ENCODE peak calls at places on chromosomes 5 and 9, in six cellular contexts. W, A, Q, H, X and P are unnamed samples.
A peak's percentile ranks its signal among the peaks of the same experiment; 100 is the strongest.

GRCh38 chr9:82891321-82891720 is 171.6 kb downstream of the RASEF start:
- DNase-seq in W (no peak), X (no peak), Q (no peak), H (no peak), A (no peak), P (no peak)

GRCh38 chr5:14967166-14967565 is 95.6 kb upstream of the ANKH start:
- DNase-seq in X (no peak), H (no peak), W (no peak), A (no peak), Q (no peak), P (no peak)

GRCh38 chr9:131178382-131178781 is 53.0 kb downstream of the NUP214 start:
- DNase-seq in H (peak; percentile 83), X (peak; percentile 71), A (peak; percentile 74), Q (peak; percentile 80), W (no peak), P (no peak)

GRCh38 chr9:4934976-4935672 is 49.9 kb upstream of the JAK2 start:
- DNase-seq in A (no peak), H (no peak), Q (no peak), W (no peak), X (no peak), P (no peak)

GRCh38 chr9:134208310-134208841 is 44.0 kb upstream of the RNU6ATAC start:
- DNase-seq in X (peak; percentile 82), W (peak; percentile 66), Q (no peak), A (peak; percentile 91), H (peak; percentile 10), P (peak; percentile 46)

GRCh38 chr9:121187681-121188305 is 13.9 kb downstream of the RAB14 start:
- DNase-seq in Q (no peak), X (no peak), H (no peak), A (no peak), W (no peak), P (no peak)

GRCh38 chr5:157659886-157660660 is 7.8 kb upstream of the SOX30 start:
- DNase-seq in A (no peak), Q (no peak), W (no peak), H (no peak), X (no peak), P (no peak)

GRCh38 chr5:157109744-157110143 is 900 bp upstream of the HAVCR2 start:
- DNase-seq in A (no peak), W (no peak), Q (peak; percentile 80), X (no peak), H (no peak), P (no peak)

GRCh38 chr5:134130239-134130945 is 15.9 kb downstream of the TCF7 start:
- DNase-seq in Q (no peak), H (no peak), W (no peak), X (no peak), A (no peak), P (no peak)

GRCh38 chr5:134127988-134128647 is 13.6 kb downstream of the TCF7 start:
- DNase-seq in W (no peak), X (no peak), Q (no peak), A (no peak), H (no peak), P (no peak)

GRCh38 chr5:134129411-134130238 is 15.1 kb downstream of the TCF7 start:
- DNase-seq in W (no peak), Q (no peak), H (peak; percentile 53), X (no peak), A (no peak), P (no peak)

GRCh38 chr5:134127376-134127861 is 12.9 kb downstream of the TCF7 start:
- DNase-seq in X (peak; percentile 60), A (peak; percentile 76), H (no peak), W (no peak), Q (peak; percentile 36), P (no peak)

DNA sequence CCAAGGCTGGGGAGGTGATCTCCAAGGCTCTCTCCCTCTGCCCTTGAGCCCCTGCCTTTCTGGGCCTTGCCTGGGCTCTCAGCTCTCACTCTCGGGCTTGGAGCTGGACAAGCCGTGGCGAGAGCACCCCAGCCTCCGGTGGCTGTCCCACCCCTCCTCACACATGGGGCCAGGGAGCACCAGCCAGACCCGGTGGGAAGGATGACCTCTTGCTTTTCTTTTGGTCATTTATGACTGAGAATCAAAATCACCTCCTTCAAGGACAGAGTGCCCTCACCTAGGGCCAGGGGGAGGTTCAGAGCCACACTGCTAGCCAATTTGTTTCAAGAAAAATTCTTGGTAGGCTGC is 14.1 kb downstream of the TCF7 start:
- DNase-seq in H (no peak), X (no peak), W (no peak), A (no peak), Q (no peak), P (no peak)
- H3K4me1 ChIP-seq in H (peaks cover 31% of the 10 kb centered on the region), X (peaks cover 66% of the 10 kb centered on the region), W (peaks cover 27% of the 10 kb centered on the region), A (peaks cover 28% of the 10 kb centered on the region), Q (peaks cover 19% of the 10 kb centered on the region), P (peaks cover 10% of the 10 kb centered on the region)

GRCh38 chr5:77777281-77777892 is 1.2 kb upstream of the TBCA start:
- DNase-seq in H (no peak), A (no peak), Q (no peak), X (no peak), W (no peak), P (no peak)

GRCh38 chr5:77776606-77777206 is 567 bp upstream of the TBCA start:
- DNase-seq in A (no peak), W (no peak), Q (no peak), X (no peak), H (no peak), P (no peak)

GRCh38 chr5:77774981-77775772 is 962 bp downstream of the TBCA start:
- DNase-seq in A (no peak), X (no peak), H (no peak), Q (peak; percentile 35), W (no peak), P (no peak)

GRCh38 chr5:77777911-77778310 is 1.8 kb upstream of the TBCA start:
- DNase-seq in X (no peak), Q (no peak), A (no peak), W (no peak), H (no peak), P (no peak)

DNA sequence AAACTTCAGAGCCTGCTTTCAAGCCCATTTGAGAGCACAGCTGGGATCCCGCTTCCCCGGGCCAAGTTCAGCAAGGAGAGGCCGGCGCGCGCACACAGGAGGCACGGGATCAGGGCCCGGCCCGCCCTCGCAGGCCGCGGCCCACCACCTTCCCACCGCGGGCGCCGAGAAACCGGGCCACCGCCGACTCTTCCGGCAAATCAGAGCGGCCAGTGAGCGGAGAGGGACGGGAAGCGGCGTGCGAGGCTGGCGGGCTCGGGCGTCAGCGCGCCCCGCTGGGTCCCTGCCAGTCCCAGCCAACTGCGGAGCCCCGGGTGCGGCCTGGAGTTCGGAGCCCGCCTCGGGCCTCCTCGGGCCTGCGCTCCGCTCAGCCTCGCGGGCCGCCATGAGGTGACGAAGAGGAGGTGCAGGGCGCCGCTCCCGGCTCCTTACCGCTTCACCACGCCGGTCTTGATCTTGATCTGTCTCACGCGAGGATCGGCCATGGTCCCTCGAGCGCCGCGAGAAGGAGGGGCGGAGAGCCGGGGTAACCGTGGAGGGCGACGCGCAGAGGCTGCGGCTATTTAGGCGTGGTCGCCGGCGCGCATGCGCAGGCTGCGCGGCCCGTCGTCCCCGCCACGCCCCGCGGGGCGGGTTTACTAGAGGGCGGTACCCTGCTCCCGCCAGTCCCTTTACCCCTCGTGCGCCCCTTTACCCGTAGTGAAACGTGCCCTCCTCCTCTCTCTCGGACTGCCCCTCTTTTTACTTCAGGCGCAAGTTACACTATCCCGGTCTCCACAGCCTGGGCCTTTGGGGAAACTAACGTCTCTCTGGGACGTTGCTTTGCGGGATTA is at the start of gene TBCA:
- DNase-seq in H (peak; percentile 94), Q (peak; percentile 94), W (peak; percentile 73), X (peak; percentile 91), A (peak; percentile 92), P (peak; percentile 43)
- TF ChIP-seq CTCF in H (peak; percentile 27), Q (peak; percentile 47), W (peak; percentile 4), X (peak; percentile 35), A (peak; percentile 35), P (peak; percentile 37)

GRCh38 chr9:137973829-137974416 is 96.3 kb downstream of the CACNA1B start:
- DNase-seq in Q (no peak), W (no peak), A (no peak), H (no peak), X (no peak), P (no peak)

GRCh38 chr9:137970686-137971476 is 93.3 kb downstream of the CACNA1B start:
- DNase-seq in Q (no peak), X (no peak), A (no peak), H (peak; percentile 77), W (no peak), P (peak; percentile 53)

GRCh38 chr9:137972988-137973470 is 95.4 kb downstream of the CACNA1B start:
- DNase-seq in W (no peak), X (no peak), A (no peak), H (peak; percentile 12), Q (no peak), P (peak; percentile 19)

GRCh38 chr9:137971477-137972138 is 94.0 kb downstream of the CACNA1B start:
- DNase-seq in X (no peak), H (peak; percentile 8), W (no peak), Q (no peak), A (peak; percentile 9), P (peak; percentile 56)

GRCh38 chr9:137972355-137972987 is 94.9 kb downstream of the CACNA1B start:
- DNase-seq in A (peak; percentile 9), X (no peak), H (peak; percentile 8), W (no peak), Q (no peak), P (no peak)
- H3K4me1 ChIP-seq in A (no peaks in the 10 kb centered on the region), X (no peaks in the 10 kb centered on the region), H (no peaks in the 10 kb centered on the region), W (no peaks in the 10 kb centered on the region), Q (no peaks in the 10 kb centered on the region), P (no peaks in the 10 kb centered on the region)

DNA sequence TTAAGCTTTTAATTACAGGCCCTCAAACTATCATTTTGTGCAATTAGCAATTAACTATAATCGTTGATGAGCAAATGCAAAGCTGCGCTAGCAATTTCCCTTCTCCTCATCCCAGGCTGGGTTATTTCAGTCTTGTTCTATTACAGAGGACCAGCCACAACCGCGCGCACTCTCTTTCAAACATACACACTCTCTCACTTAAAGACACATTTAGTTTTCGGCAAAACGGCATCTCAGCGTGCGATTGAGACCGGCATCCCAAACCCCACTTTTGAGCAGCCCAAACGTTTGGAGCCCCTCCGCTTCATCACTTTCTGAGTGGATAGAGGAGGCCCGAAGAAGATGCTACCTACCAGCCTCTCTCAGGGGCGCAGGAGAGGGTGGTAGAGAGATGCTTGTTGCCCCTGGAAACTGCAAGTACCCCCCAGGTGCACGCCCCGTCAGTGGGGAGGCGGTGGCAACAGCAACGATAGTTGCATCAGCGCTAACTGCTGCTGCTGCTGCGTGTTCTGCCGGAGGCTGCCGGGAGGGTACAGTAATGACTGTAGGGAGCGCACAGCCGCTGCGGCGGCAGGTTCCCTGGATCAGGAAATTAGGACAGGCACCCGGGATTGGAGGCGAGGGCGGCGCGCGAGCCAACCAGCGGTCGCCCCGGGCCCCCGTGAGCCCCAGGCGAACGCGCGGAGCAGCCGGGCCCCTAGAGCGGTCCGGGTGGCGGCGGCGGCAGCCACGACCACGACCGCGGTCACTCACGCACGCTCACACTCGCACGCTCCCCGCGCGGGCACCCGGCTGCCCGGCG is 510 bp upstream of the VLDLR start:
- DNase-seq in X (peak; percentile 78), A (peak; percentile 90), W (peak; percentile 41), H (peak; percentile 88), Q (no peak), P (peak; percentile 90)
- TF ChIP-seq CTCF in X (peak; percentile 44), A (peak; percentile 40), W (no peak), H (no peak), Q (no peak), P (no peak)

DNA sequence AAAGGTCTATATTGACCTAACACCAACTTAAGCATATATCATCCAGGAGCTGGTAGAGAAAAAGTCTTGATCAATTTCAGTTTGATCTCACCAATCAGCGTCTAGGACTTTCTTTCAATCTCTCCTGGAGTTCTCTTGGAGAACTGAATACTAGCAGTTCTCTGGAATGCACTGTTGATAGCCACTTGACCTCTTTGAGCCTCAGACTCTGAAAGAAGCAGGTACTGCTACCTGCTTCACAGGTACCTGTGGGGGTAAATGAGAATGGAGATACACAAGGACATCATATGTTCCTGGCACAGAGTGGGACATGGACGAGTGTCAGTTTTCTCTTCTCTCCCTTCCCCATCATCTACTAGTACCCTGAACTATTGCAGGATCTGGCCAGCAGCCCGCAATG is 16.0 kb downstream of the CMYA5 start:
- DNase-seq in Q (no peak), W (no peak), A (no peak), X (no peak), H (no peak), P (no peak)
- H3K4me1 ChIP-seq in Q (no peaks in the 10 kb centered on the region), W (peaks cover 22% of the 10 kb centered on the region), A (no peaks in the 10 kb centered on the region), X (peaks cover 15% of the 10 kb centered on the region), H (no peaks in the 10 kb centered on the region), P (no peaks in the 10 kb centered on the region)